ENCODE peak calls at places on chromosomes 11 and 22, in seven cellular contexts. J, Q, I, V, N, C and A are unnamed samples.

GRCh38 chr11:130550160-130550559 is 101.7 kb downstream of the ADAMTS15 start:
- DNase-seq in Q (no peak), I (no peak), C (no peak), V (no peak), J (no peak), N (no peak), A (no peak)

GRCh38 chr11:120179071-120179672 is 31.7 kb upstream of the OAF start:
- DNase-seq in C (no peak), J (no peak), V (peak; percentile 53), Q (no peak), I (peak; percentile 13), N (no peak), A (no peak)

GRCh38 chr11:10493041-10493663 is 38.1 kb downstream of the AMPD3 start:
- DNase-seq in N (no peak), J (no peak), C (no peak), Q (no peak), V (no peak), I (no peak), A (no peak)

GRCh38 chr11:82960000-82960778 is 58.7 kb downstream of the DDIAS start:
- DNase-seq in Q (no peak), N (no peak), J (no peak), C (no peak), I (no peak), V (no peak), A (no peak)

GRCh38 chr11:75270896-75271415 is 30.4 kb downstream of the TPBGL start:
- DNase-seq in Q (no peak), I (peak; percentile 18), N (peak; percentile 13), J (peak; percentile 54), C (peak; percentile 33), V (peak; percentile 56), A (peak; percentile 20)

GRCh38 chr22:24066260-24066659 is 55.2 kb downstream of the CABIN1 start:
- DNase-seq in Q (no peak), V (no peak), N (no peak), I (peak; percentile 30), J (no peak), C (peak; percentile 53), A (peak; percentile 49)

GRCh38 chr11:57094206-57094940 is 87.4 kb upstream of the LRRC55 start:
- DNase-seq in Q (no peak), I (no peak), C (no peak), J (no peak), N (no peak), V (no peak), A (no peak)

GRCh38 chr11:67613960-67614715 is 7.4 kb downstream of the NDUFV1 start:
- DNase-seq in C (peak; percentile 57), I (peak; percentile 85), V (peak; percentile 95), J (peak; percentile 87), N (peak; percentile 15), Q (peak; percentile 53), A (peak; percentile 78)

GRCh38 chr11:35682230-35683195 is 19.9 kb downstream of the TRIM44 start:
- DNase-seq in V (no peak), J (peak; percentile 29), I (no peak), N (no peak), C (peak; percentile 43), Q (no peak), A (no peak)

GRCh38 chr11:63490551-63491239 is at the start of gene PLAAT5:
- DNase-seq in N (no peak), C (peak; percentile 23), J (peak; percentile 81), I (peak; percentile 79), Q (peak; percentile 81), V (peak; percentile 83), A (peak; percentile 45)

GRCh38 chr22:48947636-48948035 is 880.0 kb downstream of the BRD1 start:
- DNase-seq in C (no peak), V (no peak), Q (no peak), N (no peak), I (peak; percentile 19), J (no peak), A (no peak)

GRCh38 chr11:122656631-122657101 is 1.1 kb downstream of the UBASH3B start:
- DNase-seq in C (peak; percentile 32), J (peak; percentile 63), I (peak; percentile 71), N (no peak), Q (no peak), V (peak; percentile 86), A (peak; percentile 73)

GRCh38 chr11:123973816-123974215 is 3.8 kb downstream of the OR10S1 start:
- DNase-seq in Q (peak; percentile 78), C (no peak), N (peak; percentile 13), J (no peak), I (no peak), V (no peak), A (no peak)

GRCh38 chr22:23302171-23303002 is 122.1 kb downstream of the BCR start:
- DNase-seq in C (no peak), Q (peak; percentile 14), N (no peak), I (no peak), V (peak; percentile 68), J (no peak), A (peak; percentile 51)

GRCh38 chr22:17734197-17734596 is 40.1 kb downstream of the BID start:
- DNase-seq in Q (peak; percentile 65), N (no peak), J (no peak), V (no peak), C (no peak), I (no peak), A (no peak)

GRCh38 chr11:91956711-91957110 is 267.9 kb upstream of the FAT3 start:
- DNase-seq in C (no peak), Q (no peak), I (no peak), N (no peak), J (no peak), V (no peak), A (no peak)

GRCh38 chr11:14750911-14751310 is 107.3 kb downstream of the PDE3B start:
- DNase-seq in V (no peak), I (no peak), Q (no peak), C (no peak), J (no peak), N (no peak), A (no peak)

DNA sequence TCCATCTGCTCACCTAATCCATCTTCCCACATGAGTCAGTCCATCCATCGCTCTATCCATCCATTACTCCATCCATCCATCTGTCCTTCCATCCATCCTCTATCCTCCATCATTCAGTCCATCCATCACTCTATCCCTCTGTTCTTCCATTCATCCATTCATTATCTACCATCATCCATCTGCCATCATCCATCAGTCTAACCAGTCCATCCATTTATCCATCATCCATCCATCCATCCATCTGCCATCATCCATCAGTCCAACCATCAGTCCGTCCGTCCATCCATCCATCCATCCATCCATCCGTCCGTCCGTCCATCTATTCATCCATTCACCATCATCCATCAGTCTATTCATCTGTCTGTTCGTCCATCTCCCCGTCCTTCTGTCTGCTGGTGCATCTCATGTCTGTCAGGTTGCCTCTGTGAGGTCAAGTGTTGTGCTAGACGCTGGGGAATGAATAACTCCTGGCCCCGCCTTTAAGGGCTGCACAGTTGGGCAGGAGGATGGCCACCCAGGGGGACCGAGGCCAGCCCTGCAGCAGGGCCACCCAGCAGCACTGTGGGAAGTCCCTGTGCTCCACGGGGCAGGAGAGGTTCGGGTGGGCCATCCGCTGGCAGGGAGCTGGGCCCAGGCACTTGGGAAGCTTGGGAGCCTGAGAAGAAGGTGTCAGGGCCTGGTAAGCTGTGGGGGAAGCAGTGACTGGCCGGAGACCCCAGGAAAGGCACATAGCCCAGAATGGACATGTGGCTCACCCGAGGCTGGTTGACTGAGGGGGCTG is 137.1 kb downstream of the CTTN start:
- DNase-seq in V (no peak), J (no peak), C (no peak), Q (no peak), I (peak; percentile 59), N (no peak), A (no peak)
- H3K27ac ChIP-seq in V (no peak overlapping the region), J (no peak overlapping the region), C (no peak overlapping the region), Q (no peak overlapping the region), I (no peak overlapping the region), N (no peak overlapping the region), A (no peak overlapping the region)

DNA sequence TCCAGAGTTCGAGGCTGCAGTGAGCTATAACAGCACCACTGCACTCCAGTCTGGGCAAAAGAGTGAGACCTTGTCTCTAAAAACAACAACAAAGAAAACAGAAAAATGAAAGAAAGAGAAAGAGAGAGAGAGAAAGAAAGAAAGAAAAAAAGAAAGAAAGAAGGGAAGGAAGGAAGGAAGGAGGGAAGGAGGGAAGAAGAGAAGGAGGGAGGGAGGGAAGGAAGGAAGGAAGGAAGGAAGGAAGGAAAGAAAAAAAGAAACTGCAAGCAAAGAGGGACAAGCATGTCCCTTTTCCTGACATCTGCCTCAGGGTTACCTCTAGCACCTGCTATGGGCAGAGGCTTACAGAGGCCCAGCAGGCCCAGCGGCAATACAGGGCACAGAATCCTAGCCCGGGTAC is 475.0 kb downstream of the MIAT start:
- DNase-seq in J (no peak), I (no peak), V (no peak), Q (no peak), N (no peak), C (no peak), A (no peak)
- TF ChIP-seq CTCF in J (no peak), I (no peak), V (no peak), Q (no peak), N (no peak), C (no peak), A (no peak)

DNA sequence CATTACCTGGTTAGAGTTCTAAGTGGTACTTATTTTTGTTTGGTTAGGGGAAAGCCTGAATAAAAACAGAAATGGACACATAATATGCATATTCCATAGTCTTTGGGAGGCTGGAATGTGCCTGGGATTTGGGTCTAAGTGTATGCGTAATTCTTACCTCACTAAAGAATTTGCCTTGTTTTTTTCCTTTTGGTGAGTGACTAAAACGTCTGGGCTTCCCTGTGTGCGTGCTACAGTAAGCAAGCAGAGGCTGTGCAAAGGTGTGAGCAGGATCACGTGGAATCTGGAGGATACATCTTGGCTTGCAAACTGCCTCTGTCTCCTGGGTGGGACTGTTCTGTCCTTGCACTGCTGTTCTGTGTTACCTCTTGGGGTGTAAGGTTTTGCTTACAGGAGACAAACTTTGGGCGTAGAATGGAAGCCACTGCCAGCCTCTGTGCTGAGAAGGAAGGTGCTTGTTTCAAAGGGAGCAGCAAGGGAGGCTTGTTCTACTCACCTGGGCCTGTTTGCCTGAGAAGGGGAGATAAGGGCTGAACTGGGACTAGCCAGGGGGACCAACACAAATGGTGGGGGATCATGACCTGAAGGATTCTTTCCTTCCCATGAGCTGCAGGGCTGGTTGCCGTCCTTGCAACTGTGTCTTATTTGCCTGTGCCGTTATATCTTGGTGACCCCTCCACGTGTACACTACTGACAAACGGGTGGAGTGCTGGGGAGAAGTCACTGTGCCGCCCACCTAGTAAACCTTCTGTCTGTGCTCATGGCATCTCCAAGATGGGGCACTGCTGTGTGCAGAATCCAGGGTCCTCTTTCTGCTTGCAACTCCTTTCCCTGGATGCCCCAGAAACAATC is 4.5 kb downstream of the NEAT1 start:
- DNase-seq in J (peak; percentile 54), I (peak; percentile 70), Q (peak; percentile 87), V (peak; percentile 76), C (peak; percentile 72), N (peak; percentile 61), A (no peak)
- H3K36me3 ChIP-seq in J (no peaks in the 10 kb centered on the region), I (peaks cover 41% of the 10 kb centered on the region), Q (no peaks in the 10 kb centered on the region), V (no peaks in the 10 kb centered on the region), C (peaks cover 39% of the 10 kb centered on the region), N (no peaks in the 10 kb centered on the region), A (peaks cover 65% of the 10 kb centered on the region)

GRCh38 chr11:117087446-117087845 is 10.8 kb downstream of the SIK3 start:
- DNase-seq in V (no peak), N (no peak), I (no peak), J (no peak), C (no peak), Q (no peak), A (no peak)

GRCh38 chr11:117092951-117093590 is 5.2 kb downstream of the SIK3 start:
- DNase-seq in I (no peak), V (no peak), Q (no peak), C (no peak), N (no peak), J (no peak), A (no peak)

GRCh38 chr11:117089685-117090084 is 8.5 kb downstream of the SIK3 start:
- DNase-seq in N (peak; percentile 42), I (no peak), J (no peak), V (no peak), Q (no peak), C (no peak), A (no peak)

GRCh38 chr11:117091753-117092477 is 6.3 kb downstream of the SIK3 start:
- DNase-seq in Q (no peak), V (no peak), C (no peak), I (no peak), J (no peak), N (no peak), A (no peak)

GRCh38 chr11:117090111-117090706 is 8.0 kb downstream of the SIK3 start:
- DNase-seq in Q (no peak), V (no peak), J (no peak), I (no peak), N (peak; percentile 47), C (no peak), A (no peak)
- H3K27ac ChIP-seq in Q (peak overlapping the region; percentile 32), V (no peak overlapping the region), J (no peak overlapping the region), I (no peak overlapping the region), N (peak overlapping the region; percentile 46), C (no peak overlapping the region), A (no peak overlapping the region)